ENCODE peak calls at places on chromosomes 4 and X, in six cellular contexts. O, L, Z, A, M and K are unnamed samples.

GRCh38 chr4:98606879-98607278 is 51.5 kb downstream of the TSPAN5 start:
- DNase-seq in O (no peak), L (no peak), Z (no peak), A (no peak), M (no peak), K (no peak)

GRCh38 chr4:83019794-83020497 is 9.3 kb upstream of the LIN54 start:
- DNase-seq in O (peak), L (no peak), Z (no peak), A (no peak), M (no peak), K (no peak)

GRCh38 chrX:53128097-53128749 is 34.3 kb downstream of the KANTR start:
- DNase-seq in O (no peak), L (no peak), Z (no peak), A (peak), M (no peak), K (no peak)

GRCh38 chr4:73676881-73677323 is 56.7 kb upstream of the RASSF6 start:
- DNase-seq in O (no peak), L (no peak), Z (peak), A (no peak), M (peak), K (no peak)

GRCh38 chr4:140839888-140840790 is 84.0 kb upstream of the TBC1D9 start:
- DNase-seq in O (no peak), L (no peak), Z (no peak), A (no peak), M (no peak), K (no peak)

GRCh38 chrX:150465856-150466775 is 102.3 kb upstream of the MTM1 start:
- DNase-seq in O (no peak), L (no peak), Z (no peak), A (no peak), M (peak), K (no peak)

GRCh38 chr4:31362756-31363155 is 642.6 kb downstream of the PCDH7 start:
- DNase-seq in O (no peak), L (no peak), Z (no peak), A (no peak), M (no peak), K (no peak)

GRCh38 chrX:48971325-48972213 is at the start of gene KCND1:
- DNase-seq in O (no peak), L (no peak), Z (no peak), A (peak), M (peak), K (no peak)

GRCh38 chrX:44898411-44899221 is 25.6 kb downstream of the KDM6A start:
- DNase-seq in O (peak), L (no peak), Z (no peak), A (no peak), M (no peak), K (no peak)

GRCh38 chr4:109658871-109659410 is 44.3 kb downstream of the CASP6 start:
- DNase-seq in O (no peak), L (no peak), Z (no peak), A (no peak), M (no peak), K (no peak)

GRCh38 chrX:104166735-104167436 is 633 bp downstream of the FAM199X start:
- DNase-seq in O (no peak), L (no peak), Z (no peak), A (peak), M (no peak), K (no peak)

GRCh38 chr4:100146756-100147155 is 43.5 kb downstream of the DDIT4L start:
- DNase-seq in O (no peak), L (no peak), Z (no peak), A (no peak), M (no peak), K (no peak)

GRCh38 chrX:20364238-20364637 is 97.5 kb upstream of the RPS6KA3 start:
- DNase-seq in O (no peak), L (no peak), Z (no peak), A (no peak), M (no peak), K (no peak)

GRCh38 chr4:138007572-138007971 is 234.6 kb downstream of the SLC7A11 start:
- DNase-seq in O (no peak), L (no peak), Z (no peak), A (peak), M (no peak), K (no peak)

GRCh38 chr4:158710814-158711213 is 12.4 kb downstream of the PPID start:
- DNase-seq in O (no peak), L (no peak), Z (no peak), A (peak), M (no peak), K (no peak)

GRCh38 chrX:24216037-24216436 is 66.5 kb downstream of the ZFX start:
- DNase-seq in O (no peak), L (no peak), Z (no peak), A (no peak), M (no peak), K (no peak)

GRCh38 chrX:111868726-111869638 is 7.0 kb upstream of the TRPC5OS start:
- DNase-seq in O (peak), L (no peak), Z (peak), A (no peak), M (no peak), K (no peak)

GRCh38 chr4:75561789-75562188 is 5.9 kb downstream of the ODAPH start:
- DNase-seq in O (no peak), L (no peak), Z (no peak), A (no peak), M (no peak), K (no peak)

GRCh38 chrX:117610806-117611205 is 505.8 kb downstream of the KLHL13 start:
- DNase-seq in O (no peak), L (no peak), Z (no peak), A (no peak), M (no peak), K (no peak)

GRCh38 chrX:71909956-71910355 is 689 bp upstream of the NHSL2 start:
- DNase-seq in O (no peak), L (no peak), Z (no peak), A (no peak), M (no peak), K (no peak)

GRCh38 chr4:101954351-101954750 is 163.8 kb downstream of the BANK1 start:
- DNase-seq in O (no peak), L (no peak), Z (no peak), A (peak), M (no peak), K (no peak)

GRCh38 chrX:131816551-131817136 is 206.5 kb upstream of the STK26 start:
- DNase-seq in O (peak), L (peak), Z (no peak), A (peak), M (peak), K (peak)

GRCh38 chr4:159358226-159358625 is 255.3 kb downstream of the RAPGEF2 start:
- DNase-seq in O (no peak), L (no peak), Z (no peak), A (peak), M (no peak), K (no peak)

GRCh38 chr4:26762650-26763049 is 98.0 kb upstream of the STIM2 start:
- DNase-seq in O (no peak), L (no peak), Z (no peak), A (no peak), M (no peak), K (no peak)

GRCh38 chr4:154985673-154986072 is 204.6 kb downstream of the RBM46 start:
- DNase-seq in O (no peak), L (no peak), Z (no peak), A (no peak), M (no peak), K (no peak)

GRCh38 chrX:46408553-46409407 is 136.4 kb downstream of the ZNF674 start:
- DNase-seq in O (peak), L (peak), Z (peak), A (peak), M (peak), K (peak)

GRCh38 chr4:107863850-107864371 is 39.2 kb downstream of the SGMS2 start:
- DNase-seq in O (no peak), L (no peak), Z (no peak), A (peak), M (no peak), K (no peak)

GRCh38 chrX:78708171-78708570 is 39.3 kb upstream of the LPAR4 start:
- DNase-seq in O (no peak), L (no peak), Z (no peak), A (peak), M (no peak), K (no peak)

GRCh38 chr4:21655100-21655499 is 293.5 kb downstream of the KCNIP4 start:
- DNase-seq in O (no peak), L (no peak), Z (no peak), A (no peak), M (no peak), K (no peak)

GRCh38 chr4:2909583-2909982 is 53.6 kb downstream of the NOP14 start:
- DNase-seq in O (no peak), L (no peak), Z (no peak), A (no peak), M (no peak), K (no peak)

GRCh38 chrX:41276661-41277506 is 57.1 kb upstream of the DDX3X start:
- DNase-seq in O (no peak), L (no peak), Z (no peak), A (no peak), M (no peak), K (no peak)

GRCh38 chr4:105158837-105159236 is 12.2 kb downstream of the TET2 start:
- DNase-seq in O (no peak), L (no peak), Z (no peak), A (no peak), M (peak), K (no peak)

GRCh38 chrX:10972731-10973130 is 138.4 kb upstream of the HCCS start:
- DNase-seq in O (no peak), L (no peak), Z (no peak), A (no peak), M (no peak), K (no peak)

GRCh38 chr4:156584100-156584499 is 387.5 kb downstream of the PDGFC start:
- DNase-seq in O (no peak), L (no peak), Z (no peak), A (no peak), M (no peak), K (no peak)

GRCh38 chr4:173536808-173537429 is 6.9 kb upstream of the HAND2 start:
- DNase-seq in O (no peak), L (no peak), Z (no peak), A (no peak), M (no peak), K (no peak)

GRCh38 chrX:101164766-101165590 is 54.6 kb upstream of the DRP2 start:
- DNase-seq in O (no peak), L (no peak), Z (no peak), A (no peak), M (no peak), K (no peak)

GRCh38 chr4:185171373-185172071 is 28.5 kb downstream of the SLC25A4 start:
- DNase-seq in O (peak), L (no peak), Z (no peak), A (no peak), M (no peak), K (no peak)